ENCODE peak calls at places on chromosomes 13 and 19, in four cellular contexts. K is IMR-90, F is A549, W is K562. H is an unnamed sample.

GRCh38 chr19:3057275-3057714 is 5.0 kb downstream of the TLE5 start:
- DNase-seq in K (no peak), F (peak), W (no peak), H (no peak)

GRCh38 chr13:113845723-113846638 is 17.9 kb downstream of the GAS6 start:
- DNase-seq in K (no peak), F (no peak), W (no peak), H (no peak)

GRCh38 chr13:101139076-101139475 is 277.2 kb downstream of the NALCN start:
- DNase-seq in K (no peak), F (no peak), W (no peak), H (no peak)

GRCh38 chr13:112213467-112214245 is 146.7 kb downstream of the SOX1 start:
- DNase-seq in K (no peak), F (peak), W (no peak), H (no peak)

GRCh38 chr13:108785844-108786243 is 156.4 kb downstream of the MYO16 start:
- DNase-seq in K (no peak), F (no peak), W (no peak), H (no peak)

GRCh38 chr19:3641515-3642269 is 15.1 kb upstream of the CACTIN start:
- DNase-seq in K (no peak), F (no peak), W (no peak), H (no peak)

GRCh38 chr19:38263696-38264485 is 482 bp upstream of the SPINT2 start:
- DNase-seq in K (peak), F (peak), W (no peak), H (no peak)

GRCh38 chr13:100394005-100394695 is 194.4 kb downstream of the GGACT start:
- DNase-seq in K (peak), F (peak), W (peak), H (peak)

GRCh38 chr19:48044561-48044960 is 682 bp upstream of the CABP5 start:
- DNase-seq in K (no peak), F (no peak), W (no peak), H (no peak)

GRCh38 chr13:113926301-113926761 is 47.5 kb downstream of the C13orf46 start:
- DNase-seq in K (peak), F (no peak), W (no peak), H (no peak)

GRCh38 chr19:39971380-39971841 is 446 bp downstream of the PSMC4 start:
- DNase-seq in K (no peak), F (no peak), W (peak), H (no peak)

GRCh38 chr13:52599853-52600603 is 42.2 kb upstream of the HNRNPA1L2 start:
- DNase-seq in K (peak), F (no peak), W (no peak), H (no peak)

GRCh38 chr13:31945202-31945978 is 86.2 kb upstream of the FRY start:
- DNase-seq in K (peak), F (peak), W (peak), H (no peak)

GRCh38 chr19:41499899-41500298 is 56.9 kb downstream of the ERICH4 start:
- DNase-seq in K (no peak), F (no peak), W (no peak), H (no peak)

GRCh38 chr19:13881692-13882418 is 4.9 kb downstream of the NANOS3 start:
- DNase-seq in K (peak), F (no peak), W (no peak), H (no peak)

GRCh38 chr13:38819053-38819452 is 132.2 kb downstream of the FREM2 start:
- DNase-seq in K (no peak), F (no peak), W (no peak), H (no peak)

GRCh38 chr13:82688400-82688999 is 1193.8 kb downstream of the SLITRK1 start:
- DNase-seq in K (peak), F (no peak), W (no peak), H (no peak)

GRCh38 chr13:64791373-64791772 is 2438.8 kb downstream of the PCDH9 start:
- DNase-seq in K (no peak), F (no peak), W (no peak), H (no peak)

GRCh38 chr13:48333976-48334375 is 30.4 kb downstream of the RB1 start:
- DNase-seq in K (peak), F (no peak), W (no peak), H (no peak)

GRCh38 chr13:25037057-25037813 is 58.7 kb upstream of the PABPC3 start:
- DNase-seq in K (peak), F (peak), W (peak), H (no peak)

GRCh38 chr13:102718746-102719145 is 23.9 kb upstream of the METTL21C start:
- DNase-seq in K (no peak), F (no peak), W (no peak), H (no peak)

GRCh38 chr19:33677745-33678426 is 56.1 kb downstream of the CHST8 start:
- DNase-seq in K (no peak), F (no peak), W (peak), H (no peak)

GRCh38 chr19:525857-526419 is 5.6 kb upstream of the CDC34 start:
- DNase-seq in K (no peak), F (no peak), W (no peak), H (no peak)

GRCh38 chr19:38675611-38676010 is 28.2 kb downstream of the ACTN4 start:
- DNase-seq in K (no peak), F (no peak), W (peak), H (no peak)

GRCh38 chr13:95571941-95572340 is 19.4 kb downstream of the CLDN10 start:
- DNase-seq in K (no peak), F (no peak), W (no peak), H (no peak)

GRCh38 chr19:51660975-51661600 is 14.5 kb upstream of the SIGLEC14 start:
- DNase-seq in K (peak), F (peak), W (peak), H (no peak)

GRCh38 chr19:3691372-3691716 is 8.9 kb downstream of the PIP5K1C start:
- DNase-seq in K (no peak), F (no peak), W (no peak), H (no peak)

GRCh38 chr13:111914241-111915103 is 152.5 kb upstream of the SOX1 start:
- DNase-seq in K (no peak), F (no peak), W (no peak), H (no peak)

GRCh38 chr13:65057986-65058385 is 2172.2 kb downstream of the PCDH9 start:
- DNase-seq in K (no peak), F (no peak), W (no peak), H (no peak)

GRCh38 chr13:114021464-114022308 is 47.8 kb upstream of the C13orf46 start:
- DNase-seq in K (no peak), F (no peak), W (no peak), H (no peak)

GRCh38 chr19:35120492-35120891 is 4.9 kb downstream of the FXYD3 start:
- DNase-seq in K (peak), F (peak), W (no peak), H (no peak)

GRCh38 chr13:94119360-94119936 is 360.0 kb downstream of the DCT start:
- DNase-seq in K (no peak), F (no peak), W (no peak), H (no peak)

GRCh38 chr13:88042489-88042888 is 371.3 kb downstream of the SLITRK5 start:
- DNase-seq in K (no peak), F (no peak), W (no peak), H (no peak)

GRCh38 chr13:95540848-95541247 is 11.7 kb upstream of the CLDN10 start:
- DNase-seq in K (no peak), F (no peak), W (no peak), H (no peak)

DNA sequence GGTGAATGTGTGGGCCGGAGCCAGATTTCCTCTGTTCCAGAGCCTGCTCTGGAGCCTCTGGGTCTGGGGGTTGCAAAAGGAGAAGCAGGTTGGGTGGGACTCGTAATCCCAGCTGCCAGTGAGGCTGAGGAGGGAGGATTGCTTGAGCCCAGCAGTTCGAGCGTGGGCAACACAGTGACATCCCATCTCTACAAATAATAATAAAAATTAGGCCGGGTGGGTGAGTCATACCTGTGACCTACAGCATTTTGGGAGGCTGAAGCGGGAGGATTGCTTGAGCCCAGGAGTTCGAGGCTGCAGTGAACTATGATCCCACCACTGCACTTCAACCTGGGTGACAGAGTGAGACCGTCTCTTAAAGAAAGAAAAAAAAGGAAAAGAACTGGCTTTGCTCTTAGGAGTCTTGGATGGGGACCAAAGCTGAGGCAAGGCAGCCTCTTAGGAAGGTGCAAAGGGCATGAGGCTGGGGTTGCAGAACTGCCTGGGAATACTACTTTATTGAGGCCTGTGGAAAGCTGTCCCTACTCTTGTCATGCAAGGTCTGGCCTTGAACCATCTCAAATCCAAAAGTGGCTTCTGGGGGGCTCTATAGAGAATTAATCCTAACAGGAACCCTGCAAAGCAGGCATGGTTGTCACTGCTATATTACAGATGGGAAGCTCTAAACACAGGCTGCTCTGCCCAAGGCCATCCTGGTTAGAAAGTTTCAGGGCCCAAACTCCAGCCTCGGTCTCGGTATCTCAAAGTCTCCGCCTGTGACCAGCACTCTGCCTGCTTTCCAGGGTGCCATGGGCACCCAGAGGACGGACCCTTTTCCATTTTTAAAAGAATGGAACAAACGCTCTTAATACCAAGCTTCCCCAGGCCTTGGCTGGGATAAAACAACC is 877 bp upstream of the C19orf12 start:
- DNase-seq in K (no peak), F (peak), W (peak), H (no peak)
- TF ChIP-seq ELK1 in K (no peak), F (no peak), W (no peak), H (no peak)

DNA sequence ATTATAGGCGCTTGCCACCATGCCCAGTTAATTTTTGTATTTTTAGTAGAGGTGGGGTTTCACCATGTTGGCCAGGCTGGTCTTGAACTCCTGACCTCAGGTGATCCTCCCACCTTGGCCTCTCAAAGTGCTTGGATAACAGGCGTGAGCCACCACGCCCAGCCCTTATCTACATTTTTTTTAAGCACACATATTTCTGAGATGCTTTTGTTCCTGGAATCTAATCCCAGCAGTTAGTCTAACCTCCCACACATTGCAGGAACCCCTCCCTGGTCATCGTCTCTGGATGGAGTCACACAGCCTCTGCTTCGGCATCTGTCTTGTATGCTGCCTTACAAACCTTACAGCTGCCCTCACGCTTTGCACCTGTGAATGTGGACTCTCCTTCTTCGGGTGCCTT is 15.1 kb upstream of the KATNAL1 start:
- DNase-seq in K (no peak), F (no peak), W (peak), H (no peak)
- TF ChIP-seq ELK1 in K (no peak), F (no peak), W (no peak), H (no peak)

DNA sequence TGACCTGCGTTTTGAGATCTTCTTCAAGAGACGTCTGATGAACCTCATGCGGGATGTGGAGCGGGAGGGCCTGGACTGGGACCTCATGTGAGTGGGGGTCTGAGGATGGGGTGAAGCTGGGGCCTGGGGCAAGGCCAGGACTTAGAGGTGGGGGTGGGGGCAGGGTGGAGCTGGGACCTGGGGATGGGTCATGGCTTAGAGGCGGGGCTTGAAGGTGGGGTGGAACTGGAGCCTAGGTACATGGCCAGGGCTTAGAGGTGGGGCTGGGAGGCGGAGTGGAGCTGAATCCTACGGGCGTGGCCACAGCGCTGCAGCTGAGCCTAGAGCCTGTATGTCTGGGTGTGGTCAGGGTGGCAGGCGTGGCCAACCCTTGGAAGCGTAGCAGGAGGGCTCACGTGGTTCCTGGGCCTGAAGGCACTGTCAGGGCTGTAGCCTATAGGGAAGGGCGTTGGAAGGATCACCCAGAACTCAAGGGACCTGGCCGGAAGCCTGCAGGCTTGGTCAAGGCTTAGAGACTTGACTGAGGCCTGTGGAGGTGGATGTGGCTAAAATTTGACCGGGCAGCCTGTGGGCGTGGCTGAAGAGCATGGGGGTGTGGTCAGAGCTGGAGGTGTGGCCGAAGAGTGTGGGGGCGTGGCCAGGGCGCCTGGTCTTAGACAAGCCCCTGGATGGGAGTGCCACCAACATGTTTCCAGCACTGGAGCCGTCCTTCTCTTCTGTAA is 24.2 kb downstream of the COLGALT1 start:
- DNase-seq in K (peak), F (peak), W (peak), H (no peak)
- TF ChIP-seq ELK1 in K (no peak), F (no peak), W (no peak), H (no peak)

DNA sequence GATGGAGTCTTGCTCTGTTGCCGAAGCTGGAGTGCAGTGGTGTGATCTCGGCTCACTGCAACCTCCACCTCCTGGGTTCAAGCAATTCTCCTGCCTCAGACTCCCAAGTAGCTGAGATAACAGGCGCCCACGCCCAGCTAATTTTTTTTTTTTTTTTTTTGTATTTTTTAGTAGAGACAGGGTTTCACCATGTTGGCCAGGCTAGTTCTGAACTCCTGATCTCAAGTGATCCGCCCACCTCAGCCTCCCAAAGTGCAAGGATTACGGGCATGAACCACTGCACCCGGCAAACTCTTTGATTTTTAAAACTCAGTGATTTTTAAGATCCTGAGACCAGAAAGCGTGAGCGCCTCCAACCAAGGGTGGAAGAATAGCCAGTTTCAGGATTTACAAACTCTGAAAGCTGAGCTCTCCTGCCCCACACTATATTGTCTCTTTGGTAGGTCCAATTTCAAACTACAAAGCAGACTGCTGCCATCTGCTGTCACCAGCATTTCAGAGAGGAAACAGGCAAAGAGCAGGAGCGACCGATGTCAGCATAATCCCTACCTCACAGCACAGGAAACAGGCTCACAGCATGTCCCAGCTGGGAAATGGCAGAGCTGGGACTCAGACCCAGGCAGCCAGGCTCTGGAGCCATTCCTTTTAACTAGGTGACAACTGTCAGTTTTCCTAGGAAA is 9.2 kb downstream of the NOSIP start:
- DNase-seq in K (no peak), F (peak), W (peak), H (no peak)
- TF ChIP-seq ELK1 in K (no peak), F (no peak), W (no peak), H (no peak)

GRCh38 chr13:28819748-28820098 is 416 bp upstream of the MTUS2 start:
- DNase-seq in K (peak), F (peak), W (peak), H (no peak)
- TF ChIP-seq ELK1 in K (no peak), F (no peak), W (no peak), H (no peak)

GRCh38 chr13:43303040-43303729 is 279.8 kb downstream of the DNAJC15 start:
- DNase-seq in K (peak), F (peak), W (no peak), H (no peak)

GRCh38 chr13:43297967-43298366 is 274.6 kb downstream of the DNAJC15 start:
- DNase-seq in K (no peak), F (no peak), W (no peak), H (no peak)

GRCh38 chr13:43300817-43301216 is 277.4 kb downstream of the DNAJC15 start:
- DNase-seq in K (peak), F (no peak), W (no peak), H (no peak)

GRCh38 chr13:43301341-43301969 is 278.1 kb downstream of the DNAJC15 start:
- DNase-seq in K (peak), F (no peak), W (no peak), H (no peak)

DNA sequence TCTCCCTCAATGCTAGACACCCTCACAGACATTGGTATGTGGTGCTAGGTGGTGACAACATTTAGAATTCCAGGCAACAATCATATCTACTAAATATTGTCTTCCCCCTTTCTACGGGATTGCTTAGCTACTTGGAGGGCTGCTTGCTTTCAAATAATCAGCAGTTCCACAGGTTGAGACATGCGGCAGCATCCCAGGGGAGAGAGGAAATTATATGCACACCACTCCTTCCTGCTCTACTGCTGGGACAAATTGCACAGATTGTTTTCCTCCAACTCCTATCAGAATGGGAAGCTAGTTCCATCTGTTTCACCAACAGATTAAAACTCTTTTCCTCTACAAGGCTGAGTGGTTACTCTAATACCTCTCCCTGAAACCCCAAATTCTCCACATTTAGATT is 275.4 kb downstream of the DNAJC15 start:
- DNase-seq in K (no peak), F (no peak), W (no peak), H (no peak)
- TF ChIP-seq ELK1 in K (no peak), F (no peak), W (no peak), H (no peak)

H was measured in GM12878.